ENCODE peak calls at places on chromosomes 4 and X, in four cellular contexts. One of them, this sample, is unnamed.
A peak's percentile ranks its signal among the peaks of the same experiment; 100 is the strongest.

GRCh38 chr4:95676190-95676589 is 127.4 kb upstream of the UNC5C start:
- DNase-seq in brain microvascular endothelial cell: no peak
- DNase-seq in CD8-positive, alpha-beta T cell: no peak
- DNase-seq in tibial artery: no peak
- DNase-seq in this sample: no peak

GRCh38 chr4:41215155-41215554 is 813 bp upstream of the APBB2 start:
- DNase-seq in tibial artery: no peak
- DNase-seq in brain microvascular endothelial cell: no peak
- DNase-seq in CD8-positive, alpha-beta T cell: no peak
- DNase-seq in this sample: no peak

GRCh38 chr4:102734591-102735385 is 26.0 kb downstream of the MANBA start:
- DNase-seq in brain microvascular endothelial cell: peak; percentile 37
- DNase-seq in tibial artery: no peak
- DNase-seq in CD8-positive, alpha-beta T cell: no peak
- DNase-seq in this sample: no peak

GRCh38 chr4:24603343-24603742 is 19.0 kb upstream of the DHX15 start:
- DNase-seq in brain microvascular endothelial cell: no peak
- DNase-seq in tibial artery: no peak
- DNase-seq in CD8-positive, alpha-beta T cell: no peak
- DNase-seq in this sample: no peak

GRCh38 chr4:155705664-155706063 is 39.0 kb downstream of the GUCY1A1 start:
- DNase-seq in CD8-positive, alpha-beta T cell: no peak
- DNase-seq in tibial artery: no peak
- DNase-seq in brain microvascular endothelial cell: peak; percentile 77
- DNase-seq in this sample: no peak

GRCh38 chr4:182764137-182764536 is 153.0 kb downstream of the DCTD start:
- DNase-seq in brain microvascular endothelial cell: no peak
- DNase-seq in tibial artery: no peak
- DNase-seq in CD8-positive, alpha-beta T cell: no peak
- DNase-seq in this sample: no peak

GRCh38 chr4:40395908-40396806 is 61.0 kb downstream of the CHRNA9 start:
- DNase-seq in brain microvascular endothelial cell: no peak
- DNase-seq in CD8-positive, alpha-beta T cell: no peak
- DNase-seq in tibial artery: no peak
- DNase-seq in this sample: no peak

GRCh38 chrX:98379134-98379533 is 1495.4 kb downstream of the RPA4 start:
- DNase-seq in brain microvascular endothelial cell: no peak
- DNase-seq in tibial artery: no peak
- DNase-seq in CD8-positive, alpha-beta T cell: no peak
- DNase-seq in this sample: no peak

GRCh38 chrX:2608638-2609430 is 82.3 kb upstream of the CD99 start:
- DNase-seq in CD8-positive, alpha-beta T cell: peak; percentile 85
- DNase-seq in tibial artery: peak; percentile 81
- DNase-seq in brain microvascular endothelial cell: peak; percentile 65
- DNase-seq in this sample: peak; percentile 77

GRCh38 chr4:3829211-3829953 is 63.2 kb downstream of the ADRA2C start:
- DNase-seq in tibial artery: no peak
- DNase-seq in brain microvascular endothelial cell: no peak
- DNase-seq in CD8-positive, alpha-beta T cell: no peak
- DNase-seq in this sample: no peak

GRCh38 chr4:29326816-29327215 is 1393.4 kb upstream of the PCDH7 start:
- DNase-seq in CD8-positive, alpha-beta T cell: no peak
- DNase-seq in brain microvascular endothelial cell: no peak
- DNase-seq in tibial artery: no peak
- DNase-seq in this sample: no peak

GRCh38 chr4:140019619-140020367 is 134.2 kb downstream of the MAML3 start:
- DNase-seq in brain microvascular endothelial cell: no peak
- DNase-seq in tibial artery: no peak
- DNase-seq in CD8-positive, alpha-beta T cell: no peak
- DNase-seq in this sample: no peak

GRCh38 chrX:123277821-123278220 is 93.7 kb downstream of the GRIA3 start:
- DNase-seq in CD8-positive, alpha-beta T cell: no peak
- DNase-seq in tibial artery: no peak
- DNase-seq in brain microvascular endothelial cell: no peak
- DNase-seq in this sample: no peak

GRCh38 chr4:174365018-174365587 is 81.4 kb downstream of the CEP44 start:
- DNase-seq in brain microvascular endothelial cell: peak; percentile 7
- DNase-seq in tibial artery: no peak
- DNase-seq in CD8-positive, alpha-beta T cell: peak; percentile 12
- DNase-seq in this sample: no peak

GRCh38 chrX:19698125-19698524 is 182.8 kb upstream of the MAP3K15 start:
- DNase-seq in brain microvascular endothelial cell: no peak
- DNase-seq in CD8-positive, alpha-beta T cell: no peak
- DNase-seq in tibial artery: peak; percentile 20
- DNase-seq in this sample: no peak

GRCh38 chr4:87011340-87012034 is 76.7 kb downstream of the AFF1 start:
- DNase-seq in tibial artery: no peak
- DNase-seq in CD8-positive, alpha-beta T cell: no peak
- DNase-seq in brain microvascular endothelial cell: peak; percentile 89
- DNase-seq in this sample: no peak

GRCh38 chr4:8325284-8325973 is 55.9 kb downstream of the HTRA3 start:
- DNase-seq in brain microvascular endothelial cell: no peak
- DNase-seq in tibial artery: no peak
- DNase-seq in CD8-positive, alpha-beta T cell: no peak
- DNase-seq in this sample: no peak

GRCh38 chr4:151409470-151410313 is 716 bp downstream of the FHIP1A start:
- DNase-seq in tibial artery: no peak
- DNase-seq in brain microvascular endothelial cell: no peak
- DNase-seq in CD8-positive, alpha-beta T cell: peak; percentile 10
- DNase-seq in this sample: peak; percentile 62

GRCh38 chrX:16517206-16517605 is 132.8 kb upstream of the S100G start:
- DNase-seq in tibial artery: no peak
- DNase-seq in CD8-positive, alpha-beta T cell: no peak
- DNase-seq in brain microvascular endothelial cell: no peak
- DNase-seq in this sample: no peak

GRCh38 chr4:107825072-107825789 is 499 bp downstream of the SGMS2 start:
- DNase-seq in tibial artery: peak; percentile 42
- DNase-seq in CD8-positive, alpha-beta T cell: no peak
- DNase-seq in brain microvascular endothelial cell: peak; percentile 29
- DNase-seq in this sample: no peak

GRCh38 chr4:53767503-53767902 is 176.2 kb upstream of the LNX1 start:
- DNase-seq in CD8-positive, alpha-beta T cell: no peak
- DNase-seq in tibial artery: no peak
- DNase-seq in brain microvascular endothelial cell: no peak
- DNase-seq in this sample: no peak

GRCh38 chr4:10107111-10108091 is 9.2 kb downstream of the WDR1 start:
- DNase-seq in CD8-positive, alpha-beta T cell: no peak
- DNase-seq in tibial artery: no peak
- DNase-seq in brain microvascular endothelial cell: no peak
- DNase-seq in this sample: no peak

GRCh38 chrX:13085533-13085932 is 41.1 kb upstream of the FAM9C start:
- DNase-seq in tibial artery: no peak
- DNase-seq in brain microvascular endothelial cell: no peak
- DNase-seq in CD8-positive, alpha-beta T cell: peak; percentile 47
- DNase-seq in this sample: peak; percentile 81

GRCh38 chrX:108468486-108468885 is 28.8 kb downstream of the COL4A5 start:
- DNase-seq in brain microvascular endothelial cell: peak; percentile 6
- DNase-seq in tibial artery: no peak
- DNase-seq in CD8-positive, alpha-beta T cell: no peak
- DNase-seq in this sample: no peak

GRCh38 chr4:6343950-6344408 is 74.3 kb downstream of the WFS1 start:
- DNase-seq in CD8-positive, alpha-beta T cell: no peak
- DNase-seq in brain microvascular endothelial cell: peak; percentile 23
- DNase-seq in tibial artery: no peak
- DNase-seq in this sample: no peak

GRCh38 chrX:106902684-106903083 is 457 bp downstream of the RIPPLY1 start:
- DNase-seq in CD8-positive, alpha-beta T cell: no peak
- DNase-seq in tibial artery: no peak
- DNase-seq in brain microvascular endothelial cell: no peak
- DNase-seq in this sample: no peak

GRCh38 chr4:30716671-30717207 is 3.4 kb upstream of the PCDH7 start:
- DNase-seq in CD8-positive, alpha-beta T cell: no peak
- DNase-seq in tibial artery: no peak
- DNase-seq in brain microvascular endothelial cell: peak; percentile 15
- DNase-seq in this sample: no peak

GRCh38 chr4:7157140-7157488 is 35.2 kb upstream of the SORCS2 start:
- DNase-seq in brain microvascular endothelial cell: no peak
- DNase-seq in tibial artery: no peak
- DNase-seq in CD8-positive, alpha-beta T cell: no peak
- DNase-seq in this sample: no peak

GRCh38 chrX:102863735-102864134 is 73.3 kb upstream of the RAB40AL start:
- DNase-seq in brain microvascular endothelial cell: peak; percentile 80
- DNase-seq in tibial artery: peak; percentile 81
- DNase-seq in CD8-positive, alpha-beta T cell: peak; percentile 82
- DNase-seq in this sample: peak; percentile 90

GRCh38 chrX:129590596-129590995 is 50.5 kb downstream of the OCRL start:
- DNase-seq in tibial artery: no peak
- DNase-seq in brain microvascular endothelial cell: no peak
- DNase-seq in CD8-positive, alpha-beta T cell: no peak
- DNase-seq in this sample: no peak

GRCh38 chr4:1746265-1746691 is 25.0 kb downstream of the TACC3 start:
- DNase-seq in brain microvascular endothelial cell: peak; percentile 74
- DNase-seq in CD8-positive, alpha-beta T cell: peak; percentile 80
- DNase-seq in tibial artery: no peak
- DNase-seq in this sample: peak; percentile 83

GRCh38 chrX:97175147-97175546 is 291.4 kb downstream of the RPA4 start:
- DNase-seq in brain microvascular endothelial cell: no peak
- DNase-seq in tibial artery: no peak
- DNase-seq in CD8-positive, alpha-beta T cell: no peak
- DNase-seq in this sample: no peak
- TF ChIP-seq CTCF in brain microvascular endothelial cell: no peak
- TF ChIP-seq CTCF in tibial artery: no peak
- TF ChIP-seq CTCF in CD8-positive, alpha-beta T cell: no peak
- TF ChIP-seq CTCF in this sample: no peak

GRCh38 chr4:121155893-121156292 is 8.2 kb downstream of the TNIP3 start:
- DNase-seq in CD8-positive, alpha-beta T cell: no peak
- DNase-seq in brain microvascular endothelial cell: peak; percentile 85
- DNase-seq in tibial artery: no peak
- DNase-seq in this sample: no peak
- H3K4me3 ChIP-seq in CD8-positive, alpha-beta T cell: no peak overlapping the region
- H3K4me3 ChIP-seq in brain microvascular endothelial cell: peak overlapping the region; percentile 52
- H3K4me3 ChIP-seq in tibial artery: no peak overlapping the region
- H3K4me3 ChIP-seq in this sample: no peak overlapping the region

GRCh38 chrX:139596068-139596467 is 65.5 kb downstream of the F9 start:
- DNase-seq in tibial artery: no peak
- DNase-seq in CD8-positive, alpha-beta T cell: no peak
- DNase-seq in brain microvascular endothelial cell: no peak
- DNase-seq in this sample: no peak
- TF ChIP-seq CTCF in tibial artery: no peak
- TF ChIP-seq CTCF in CD8-positive, alpha-beta T cell: no peak
- TF ChIP-seq CTCF in brain microvascular endothelial cell: no peak
- TF ChIP-seq CTCF in this sample: no peak

GRCh38 chr4:118835896-118836762 is at the start of gene SEC24D:
- DNase-seq in CD8-positive, alpha-beta T cell: peak; percentile 83
- DNase-seq in brain microvascular endothelial cell: peak; percentile 83
- DNase-seq in tibial artery: peak; percentile 85
- DNase-seq in this sample: peak; percentile 92

GRCh38 chr4:118834960-118835895 is 698 bp downstream of the SEC24D start:
- DNase-seq in brain microvascular endothelial cell: peak; percentile 90
- DNase-seq in CD8-positive, alpha-beta T cell: peak; percentile 33
- DNase-seq in tibial artery: peak; percentile 77
- DNase-seq in this sample: peak; percentile 87

GRCh38 chr4:118836763-118837507 is 1.0 kb upstream of the SEC24D start:
- DNase-seq in brain microvascular endothelial cell: no peak
- DNase-seq in tibial artery: no peak
- DNase-seq in CD8-positive, alpha-beta T cell: no peak
- DNase-seq in this sample: no peak

GRCh38 chr4:118833192-118833820 is 2.6 kb downstream of the SEC24D start:
- DNase-seq in tibial artery: no peak
- DNase-seq in CD8-positive, alpha-beta T cell: no peak
- DNase-seq in brain microvascular endothelial cell: no peak
- DNase-seq in this sample: no peak

GRCh38 chr4:118834070-118834469 is 1.9 kb downstream of the SEC24D start:
- DNase-seq in CD8-positive, alpha-beta T cell: no peak
- DNase-seq in tibial artery: no peak
- DNase-seq in brain microvascular endothelial cell: no peak
- DNase-seq in this sample: no peak
- H3K4me3 ChIP-seq in CD8-positive, alpha-beta T cell: no peak overlapping the region
- H3K4me3 ChIP-seq in tibial artery: peak overlapping the region; percentile 92
- H3K4me3 ChIP-seq in brain microvascular endothelial cell: peak overlapping the region; percentile 92
- H3K4me3 ChIP-seq in this sample: peak overlapping the region; percentile 91

GRCh38 chr4:103996637-103997036 is 276.9 kb upstream of the TACR3 start:
- DNase-seq in brain microvascular endothelial cell: peak; percentile 45
- DNase-seq in CD8-positive, alpha-beta T cell: no peak
- DNase-seq in tibial artery: no peak
- DNase-seq in this sample: no peak

GRCh38 chr4:103998752-103999151 is 279.0 kb upstream of the TACR3 start:
- DNase-seq in CD8-positive, alpha-beta T cell: no peak
- DNase-seq in brain microvascular endothelial cell: no peak
- DNase-seq in tibial artery: no peak
- DNase-seq in this sample: no peak

GRCh38 chr4:103996059-103996458 is 276.3 kb upstream of the TACR3 start:
- DNase-seq in brain microvascular endothelial cell: no peak
- DNase-seq in tibial artery: no peak
- DNase-seq in CD8-positive, alpha-beta T cell: no peak
- DNase-seq in this sample: no peak

DNA sequence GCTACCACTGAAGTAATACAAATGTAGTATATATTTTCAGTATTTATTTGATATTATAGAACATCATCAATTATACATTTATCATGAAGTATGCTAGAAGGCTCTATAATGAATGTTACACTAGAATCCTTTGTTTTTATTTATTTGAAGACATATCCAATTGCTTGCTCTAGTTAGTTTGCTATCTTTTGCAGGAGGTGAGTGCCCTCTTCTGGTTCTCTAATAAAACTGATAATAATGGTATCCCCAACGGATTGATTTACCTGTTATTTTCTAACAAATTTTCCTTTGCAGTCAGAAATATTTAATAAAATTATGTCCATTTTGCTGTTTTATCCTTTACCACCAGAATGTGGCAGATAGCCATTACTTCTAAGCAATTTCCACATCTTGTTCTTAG is 274.3 kb upstream of the TACR3 start:
- DNase-seq in brain microvascular endothelial cell: no peak
- DNase-seq in tibial artery: no peak
- DNase-seq in CD8-positive, alpha-beta T cell: no peak
- DNase-seq in this sample: no peak
- TF ChIP-seq CTCF in brain microvascular endothelial cell: no peak
- TF ChIP-seq CTCF in tibial artery: no peak
- TF ChIP-seq CTCF in CD8-positive, alpha-beta T cell: no peak
- TF ChIP-seq CTCF in this sample: no peak